ENCODE peak calls at places on chromosomes 16 and 17, in four cellular contexts. P is suprapubic skin, K is body of pancreas, F is Panc1. E is an unnamed sample.

GRCh38 chr17:73291260-73291801 is 20.5 kb downstream of the CDC42EP4 start:
- DNase-seq in P (no peak), K (peak; percentile 51), F (no peak), E (peak; percentile 86)

GRCh38 chr16:50742521-50743150 is 750 bp downstream of the CYLD start:
- DNase-seq in P (no peak), K (peak; percentile 39), F (no peak), E (peak; percentile 13)

GRCh38 chr16:50836121-50836541 is 94.2 kb downstream of the CYLD start:
- DNase-seq in P (peak; percentile 52), K (no peak), F (no peak), E (no peak)

GRCh38 chr16:10386517-10387377 is 886 bp downstream of the ATF7IP2 start:
- DNase-seq in P (no peak), K (no peak), F (no peak), E (no peak)

GRCh38 chr17:5481451-5481850 is 4.5 kb downstream of the DERL2 start:
- DNase-seq in P (no peak), K (no peak), F (no peak), E (no peak)

GRCh38 chr16:11087691-11088431 is 143.5 kb downstream of the CLEC16A start:
- DNase-seq in P (no peak), K (no peak), F (no peak), E (no peak)

GRCh38 chr16:49482690-49483089 is 109.1 kb downstream of the C16orf78 start:
- DNase-seq in P (peak; percentile 43), K (no peak), F (no peak), E (no peak)

GRCh38 chr16:4797805-4798252 is 2.7 kb downstream of the SMIM22 start:
- DNase-seq in P (no peak), K (no peak), F (no peak), E (no peak)

GRCh38 chr17:47663997-47664941 is 14.6 kb downstream of the KPNB1 start:
- DNase-seq in P (no peak), K (peak; percentile 63), F (peak; percentile 38), E (peak; percentile 37)

GRCh38 chr17:45299311-45299710 is 17.5 kb downstream of the MAP3K14 start:
- DNase-seq in P (no peak), K (no peak), F (no peak), E (no peak)

DNA sequence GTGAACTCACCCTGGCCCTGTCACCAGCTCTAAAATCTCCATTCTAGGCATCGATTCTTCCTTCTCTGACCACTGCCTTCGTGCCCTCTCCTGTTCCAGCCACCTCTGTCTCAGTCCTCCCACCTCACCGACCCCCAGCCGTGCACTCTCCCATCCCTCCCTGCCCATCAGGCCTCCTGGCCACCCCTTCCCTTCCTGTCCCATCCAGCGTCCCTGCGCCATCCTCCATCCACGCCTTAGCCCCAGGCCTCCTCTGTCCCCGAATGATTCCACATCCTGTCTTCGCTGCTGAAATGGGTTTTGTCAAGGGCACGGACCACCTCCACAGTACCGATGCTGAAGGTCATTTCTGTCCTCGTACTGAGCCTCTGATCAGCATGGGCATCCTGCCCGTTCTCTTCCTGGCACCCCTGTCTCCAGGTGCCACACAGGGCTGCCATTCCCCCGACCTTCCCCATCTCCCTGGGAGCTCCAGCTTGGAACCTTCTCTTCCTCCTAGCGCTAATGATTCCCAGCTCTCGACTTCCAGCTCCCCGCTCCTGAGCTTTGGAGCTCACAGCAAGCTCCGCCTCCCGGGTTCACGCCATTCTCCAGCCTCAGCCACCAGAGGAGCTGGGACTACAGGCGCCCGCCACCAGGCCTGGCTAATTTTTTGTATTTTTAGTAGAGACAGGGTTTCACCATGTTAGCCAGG is 2.6 kb downstream of the TRIM65 start:
- DNase-seq in P (no peak), K (no peak), F (no peak), E (no peak)
- H3K4me1 ChIP-seq in P (peaks cover 43% of the 10 kb centered on the region), K (peaks cover 29% of the 10 kb centered on the region), F (peaks cover 19% of the 10 kb centered on the region), E (peaks cover 3% of the 10 kb centered on the region)

GRCh38 chr17:17204635-17205231 is 1.4 kb downstream of the PLD6 start:
- DNase-seq in P (no peak), K (no peak), F (no peak), E (no peak)
- H3K4me3 ChIP-seq in P (peak overlapping the region; percentile 70), K (no peak overlapping the region), F (peak overlapping the region; percentile 67), E (peak overlapping the region; percentile 64)

DNA sequence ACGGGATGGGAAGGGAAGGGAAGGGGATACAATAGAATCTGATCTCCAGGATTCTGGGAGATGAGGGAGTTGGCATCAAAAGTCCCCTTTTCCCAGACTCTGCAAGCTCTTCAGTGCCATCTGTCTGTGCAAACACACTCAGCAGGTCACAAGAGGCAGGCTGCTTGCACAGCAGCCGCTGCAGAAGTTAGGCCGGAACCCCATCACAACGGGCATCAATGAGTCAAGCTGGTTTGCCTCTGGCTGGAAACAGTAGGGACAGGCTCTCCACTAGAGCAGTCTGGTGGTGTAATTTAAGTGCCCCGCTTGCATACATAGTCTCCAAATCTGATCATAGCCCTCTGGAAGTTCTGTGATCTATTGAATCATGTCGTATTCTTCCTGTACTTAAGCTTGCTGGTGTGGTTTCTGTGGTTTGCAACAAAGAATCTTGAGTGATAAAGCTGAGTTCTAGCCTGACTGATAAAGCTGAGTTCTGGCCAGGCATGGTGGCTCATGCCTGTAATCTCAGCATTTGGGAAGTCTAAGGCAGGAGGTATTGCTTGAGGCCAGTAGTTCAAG is 33.7 kb upstream of the KDM8 start:
- DNase-seq in P (no peak), K (no peak), F (no peak), E (peak; percentile 47)
- H3K4me1 ChIP-seq in P (peaks cover 6% of the 10 kb centered on the region), K (peaks cover under 1% of the 10 kb centered on the region), F (no peaks in the 10 kb centered on the region), E (no peaks in the 10 kb centered on the region)

GRCh38 chr16:30628628-30629342 is 18.6 kb upstream of the ZNF689 start:
- DNase-seq in P (peak; percentile 90), K (peak; percentile 91), F (peak; percentile 84), E (peak; percentile 93)
- H3K4me3 ChIP-seq in P (no peak overlapping the region), K (no peak overlapping the region), F (peak overlapping the region; percentile 61), E (no peak overlapping the region)

GRCh38 chr17:9211133-9211765 is 189.9 kb downstream of the NTN1 start:
- DNase-seq in P (no peak), K (no peak), F (no peak), E (peak; percentile 57)

GRCh38 chr17:9206989-9207317 is 185.6 kb downstream of the NTN1 start:
- DNase-seq in P (no peak), K (no peak), F (no peak), E (peak; percentile 41)

GRCh38 chr17:9209781-9210370 is 188.6 kb downstream of the NTN1 start:
- DNase-seq in P (no peak), K (no peak), F (no peak), E (no peak)

GRCh38 chr17:9208381-9208780 is 187.1 kb downstream of the NTN1 start:
- DNase-seq in P (no peak), K (no peak), F (no peak), E (no peak)

GRCh38 chr17:9209347-9209746 is 188.0 kb downstream of the NTN1 start:
- DNase-seq in P (no peak), K (no peak), F (no peak), E (no peak)
- H3K4me1 ChIP-seq in P (peaks cover 17% of the 10 kb centered on the region), K (no peaks in the 10 kb centered on the region), F (no peaks in the 10 kb centered on the region), E (peaks cover 41% of the 10 kb centered on the region)

GRCh38 chr17:1941241-1942065 is 83.7 kb downstream of the RTN4RL1 start:
- DNase-seq in P (no peak), K (no peak), F (no peak), E (no peak)

GRCh38 chr17:1942666-1943431 is 82.3 kb downstream of the RTN4RL1 start:
- DNase-seq in P (no peak), K (no peak), F (no peak), E (no peak)

GRCh38 chr17:1942066-1942365 is 83.1 kb downstream of the RTN4RL1 start:
- DNase-seq in P (no peak), K (no peak), F (no peak), E (no peak)

GRCh38 chr17:1940810-1941185 is 84.3 kb downstream of the RTN4RL1 start:
- DNase-seq in P (no peak), K (no peak), F (no peak), E (no peak)

DNA sequence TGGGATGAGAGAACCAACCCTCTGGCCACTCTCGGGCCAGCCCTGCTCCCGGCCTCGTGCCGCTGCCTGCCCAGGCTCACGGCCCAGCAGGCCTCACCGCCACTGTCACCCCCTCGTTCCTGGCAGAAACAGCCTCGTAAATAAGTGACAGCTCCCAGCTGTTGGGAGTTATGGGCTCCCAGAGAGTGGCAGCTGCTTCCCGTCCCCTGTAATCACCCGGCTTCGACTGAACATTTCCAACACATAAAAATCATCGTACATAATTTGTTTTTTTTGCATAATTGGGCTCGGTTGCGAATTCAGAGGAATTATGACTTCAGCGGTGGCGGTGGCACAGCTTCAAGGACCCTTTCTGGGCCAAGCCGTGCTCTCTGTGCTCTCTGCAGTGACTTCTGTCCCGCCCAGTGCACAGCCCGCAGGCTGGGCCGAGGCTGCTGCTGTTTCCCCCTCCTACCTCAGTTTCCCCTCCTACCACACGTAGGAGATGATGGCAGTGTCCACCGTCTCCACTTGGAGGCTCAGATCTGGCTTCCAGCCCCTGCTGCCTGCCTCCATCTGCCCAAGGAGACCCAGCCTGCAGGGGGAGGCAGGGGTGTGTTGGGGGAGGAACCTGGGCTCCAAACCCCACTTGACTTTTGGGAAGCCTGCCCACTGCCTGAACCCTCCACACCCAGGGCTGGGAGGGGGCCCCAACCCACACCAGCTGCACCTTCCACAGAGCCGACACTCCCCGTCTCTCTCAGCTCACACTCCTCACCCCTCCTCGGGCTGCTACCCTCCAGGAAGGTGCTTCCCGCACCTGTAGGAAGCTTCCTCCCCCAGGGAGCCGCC is 84.9 kb downstream of the RTN4RL1 start:
- DNase-seq in P (no peak), K (no peak), F (no peak), E (peak; percentile 74)
- H3K4me3 ChIP-seq in P (no peak overlapping the region), K (no peak overlapping the region), F (no peak overlapping the region), E (peak overlapping the region; percentile 36)

DNA sequence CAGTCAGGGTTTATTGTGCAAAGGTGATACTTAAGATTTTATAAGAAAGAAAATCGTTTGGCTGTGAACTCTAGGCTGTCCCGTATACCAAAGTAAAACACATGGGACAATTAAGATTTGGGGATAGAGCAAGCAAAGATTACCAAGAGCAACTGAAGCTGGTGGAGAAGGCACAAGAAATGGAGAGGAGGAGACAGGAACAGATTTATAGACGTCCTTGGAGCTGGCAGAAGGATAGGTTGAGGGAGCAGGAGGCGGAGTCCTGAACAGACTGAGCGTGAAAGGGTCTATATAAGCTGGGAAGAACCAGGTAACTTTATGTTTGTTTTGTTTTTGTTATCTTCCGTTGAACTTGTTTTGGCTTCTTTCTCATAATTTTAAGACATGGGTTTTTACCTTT is 3.8 kb downstream of the TNRC6C start:
- DNase-seq in P (no peak), K (no peak), F (no peak), E (no peak)
- H3K4me1 ChIP-seq in P (peaks cover 29% of the 10 kb centered on the region), K (peaks cover 27% of the 10 kb centered on the region), F (peaks cover 28% of the 10 kb centered on the region), E (peaks cover 18% of the 10 kb centered on the region)

GRCh38 chr17:82231562-82232321 is 2.9 kb downstream of the SLC16A3 start:
- DNase-seq in P (peak; percentile 85), K (no peak), F (no peak), E (no peak)
- H3K4me3 ChIP-seq in P (peak overlapping the region; percentile 61), K (peak overlapping the region; percentile 1), F (peak overlapping the region; percentile 72), E (no peak overlapping the region)

GRCh38 chr16:58125781-58126335 is 3.3 kb downstream of the CFAP20 start:
- DNase-seq in P (no peak), K (no peak), F (no peak), E (no peak)

GRCh38 chr16:58123896-58124600 is 5.1 kb downstream of the CFAP20 start:
- DNase-seq in P (no peak), K (no peak), F (no peak), E (no peak)

GRCh38 chr16:58126451-58126968 is 2.7 kb downstream of the CFAP20 start:
- DNase-seq in P (no peak), K (no peak), F (no peak), E (no peak)

GRCh38 chr16:58125041-58125440 is 4.1 kb downstream of the CFAP20 start:
- DNase-seq in P (no peak), K (no peak), F (no peak), E (no peak)

GRCh38 chr16:58124601-58124915 is 4.6 kb downstream of the CFAP20 start:
- DNase-seq in P (no peak), K (no peak), F (no peak), E (no peak)
- H3K4me1 ChIP-seq in P (peaks cover 73% of the 10 kb centered on the region), K (peaks cover 71% of the 10 kb centered on the region), F (peaks cover 12% of the 10 kb centered on the region), E (peaks cover 23% of the 10 kb centered on the region)

E was measured in SJCRH30.